ENCODE peak calls at places on chromosomes 5 and 9, in five cellular contexts. L, J, M, Z and Q are unnamed samples.

GRCh38 chr9:32571969-32572899 is 725 bp downstream of the NDUFB6 start:
- DNase-seq in L (peak; percentile 62), Z (peak; percentile 37), J (peak; percentile 27), M (peak; percentile 81), Q (peak; percentile 75)

GRCh38 chr5:160926428-160926827 is 74.4 kb upstream of the ATP10B start:
- DNase-seq in J (peak; percentile 77), Z (peak; percentile 8), M (peak; percentile 28), L (peak; percentile 77), Q (peak; percentile 43)

GRCh38 chr9:132846918-132847515 is 31.1 kb downstream of the AK8 start:
- DNase-seq in M (no peak), L (no peak), J (no peak), Z (no peak), Q (no peak)

GRCh38 chr5:174306345-174307030 is 261.0 kb downstream of the NSG2 start:
- DNase-seq in L (no peak), M (no peak), J (no peak), Z (no peak), Q (no peak)

GRCh38 chr5:139482050-139482889 is at the start of gene STING1:
- DNase-seq in L (peak; percentile 85), J (peak; percentile 53), M (peak; percentile 96), Z (peak; percentile 31), Q (peak; percentile 96)

GRCh38 chr5:6631441-6631840 is 1.4 kb downstream of the NSUN2 start:
- DNase-seq in L (no peak), J (no peak), M (no peak), Z (no peak), Q (no peak)

GRCh38 chr9:98254236-98255063 is 999 bp downstream of the TBC1D2 start:
- DNase-seq in Z (no peak), M (no peak), L (no peak), J (no peak), Q (no peak)

GRCh38 chr5:7425830-7426229 is 29.9 kb downstream of the ADCY2 start:
- DNase-seq in J (no peak), M (no peak), L (no peak), Z (no peak), Q (no peak)